ENCODE peak calls at places on chromosomes 16 and 17, in seven cellular contexts. One of them, this sample, is unnamed.
A peak's percentile ranks its signal among the peaks of the same experiment; 100 is the strongest.

GRCh38 chr17:13346081-13346533 is 255.6 kb downstream of the HS3ST3A1 start:
- DNase-seq in left ventricle myocardium inferior: no peak
- DNase-seq in NCI-H460: no peak
- DNase-seq in HT1080: peak; percentile 100
- DNase-seq in K562: no peak
- DNase-seq in activated CD8-positive, alpha-beta memory T cell treated with anti-CD3 and anti-CD28 coated beads, Interleukin-2, amount 50 U/mL, for 48 hours: no peak
- DNase-seq in neural crest cell: no peak
- DNase-seq in this sample: peak; percentile 36

GRCh38 chr16:22782299-22782698 is 31.7 kb upstream of the HS3ST2 start:
- DNase-seq in left ventricle myocardium inferior: no peak
- DNase-seq in NCI-H460: no peak
- DNase-seq in HT1080: peak; percentile 6
- DNase-seq in K562: no peak
- DNase-seq in activated CD8-positive, alpha-beta memory T cell treated with anti-CD3 and anti-CD28 coated beads, Interleukin-2, amount 50 U/mL, for 48 hours: no peak
- DNase-seq in neural crest cell: no peak
- DNase-seq in this sample: no peak

GRCh38 chr17:8941980-8942617 is 23.4 kb downstream of the PIK3R5 start:
- DNase-seq in left ventricle myocardium inferior: no peak
- DNase-seq in NCI-H460: no peak
- DNase-seq in HT1080: no peak
- DNase-seq in K562: no peak
- DNase-seq in activated CD8-positive, alpha-beta memory T cell treated with anti-CD3 and anti-CD28 coated beads, Interleukin-2, amount 50 U/mL, for 48 hours: peak; percentile 69
- DNase-seq in neural crest cell: no peak
- DNase-seq in this sample: no peak

GRCh38 chr16:66849543-66849942 is 5.3 kb downstream of the CA7 start:
- DNase-seq in left ventricle myocardium inferior: no peak
- DNase-seq in NCI-H460: no peak
- DNase-seq in HT1080: no peak
- DNase-seq in K562: no peak
- DNase-seq in activated CD8-positive, alpha-beta memory T cell treated with anti-CD3 and anti-CD28 coated beads, Interleukin-2, amount 50 U/mL, for 48 hours: peak; percentile 36
- DNase-seq in neural crest cell: no peak
- DNase-seq in this sample: no peak

GRCh38 chr16:77675464-77676324 is 46.6 kb upstream of the NUDT7 start:
- DNase-seq in left ventricle myocardium inferior: peak; percentile 32
- DNase-seq in NCI-H460: peak; percentile 64
- DNase-seq in HT1080: peak; percentile 76
- DNase-seq in K562: peak; percentile 67
- DNase-seq in activated CD8-positive, alpha-beta memory T cell treated with anti-CD3 and anti-CD28 coated beads, Interleukin-2, amount 50 U/mL, for 48 hours: peak; percentile 67
- DNase-seq in neural crest cell: peak; percentile 71
- DNase-seq in this sample: peak; percentile 14

GRCh38 chr17:83177611-83178532 is 98.5 kb downstream of the METRNL start:
- DNase-seq in left ventricle myocardium inferior: no peak
- DNase-seq in NCI-H460: no peak
- DNase-seq in HT1080: no peak
- DNase-seq in K562: no peak
- DNase-seq in activated CD8-positive, alpha-beta memory T cell treated with anti-CD3 and anti-CD28 coated beads, Interleukin-2, amount 50 U/mL, for 48 hours: no peak
- DNase-seq in neural crest cell: no peak
- DNase-seq in this sample: no peak

GRCh38 chr17:42104264-42104663 is 6.0 kb upstream of the ZNF385C start:
- DNase-seq in left ventricle myocardium inferior: no peak
- DNase-seq in NCI-H460: no peak
- DNase-seq in HT1080: no peak
- DNase-seq in K562: no peak
- DNase-seq in activated CD8-positive, alpha-beta memory T cell treated with anti-CD3 and anti-CD28 coated beads, Interleukin-2, amount 50 U/mL, for 48 hours: no peak
- DNase-seq in neural crest cell: no peak
- DNase-seq in this sample: no peak

GRCh38 chr16:46862555-46863447 is 21.4 kb upstream of the GPT2 start:
- DNase-seq in left ventricle myocardium inferior: no peak
- DNase-seq in NCI-H460: no peak
- DNase-seq in HT1080: peak; percentile 73
- DNase-seq in K562: no peak
- DNase-seq in activated CD8-positive, alpha-beta memory T cell treated with anti-CD3 and anti-CD28 coated beads, Interleukin-2, amount 50 U/mL, for 48 hours: no peak
- DNase-seq in neural crest cell: no peak
- DNase-seq in this sample: no peak

GRCh38 chr17:68346448-68346847 is 55.2 kb downstream of the ARSG start:
- DNase-seq in left ventricle myocardium inferior: peak; percentile 21
- DNase-seq in NCI-H460: no peak
- DNase-seq in HT1080: no peak
- DNase-seq in K562: no peak
- DNase-seq in activated CD8-positive, alpha-beta memory T cell treated with anti-CD3 and anti-CD28 coated beads, Interleukin-2, amount 50 U/mL, for 48 hours: peak; percentile 86
- DNase-seq in neural crest cell: no peak
- DNase-seq in this sample: no peak

GRCh38 chr16:11619327-11619851 is 32.7 kb upstream of the LITAF start:
- DNase-seq in left ventricle myocardium inferior: no peak
- DNase-seq in NCI-H460: no peak
- DNase-seq in HT1080: no peak
- DNase-seq in K562: no peak
- DNase-seq in activated CD8-positive, alpha-beta memory T cell treated with anti-CD3 and anti-CD28 coated beads, Interleukin-2, amount 50 U/mL, for 48 hours: no peak
- DNase-seq in neural crest cell: no peak
- DNase-seq in this sample: no peak

GRCh38 chr16:4179020-4179419 is 62.8 kb upstream of the ADCY9 start:
- DNase-seq in left ventricle myocardium inferior: peak; percentile 22
- DNase-seq in NCI-H460: no peak
- DNase-seq in HT1080: no peak
- DNase-seq in K562: no peak
- DNase-seq in activated CD8-positive, alpha-beta memory T cell treated with anti-CD3 and anti-CD28 coated beads, Interleukin-2, amount 50 U/mL, for 48 hours: no peak
- DNase-seq in neural crest cell: no peak
- DNase-seq in this sample: no peak

GRCh38 chr17:35750526-35751395 is 2.3 kb downstream of the GAS2L2 start:
- DNase-seq in left ventricle myocardium inferior: no peak
- DNase-seq in NCI-H460: no peak
- DNase-seq in HT1080: no peak
- DNase-seq in K562: peak; percentile 68
- DNase-seq in activated CD8-positive, alpha-beta memory T cell treated with anti-CD3 and anti-CD28 coated beads, Interleukin-2, amount 50 U/mL, for 48 hours: no peak
- DNase-seq in neural crest cell: no peak
- DNase-seq in this sample: no peak

GRCh38 chr16:72927199-72928088 is 120.5 kb downstream of the ZFHX3 start:
- DNase-seq in left ventricle myocardium inferior: no peak
- DNase-seq in NCI-H460: peak; percentile 64
- DNase-seq in HT1080: peak; percentile 32
- DNase-seq in K562: no peak
- DNase-seq in activated CD8-positive, alpha-beta memory T cell treated with anti-CD3 and anti-CD28 coated beads, Interleukin-2, amount 50 U/mL, for 48 hours: no peak
- DNase-seq in neural crest cell: no peak
- DNase-seq in this sample: no peak

GRCh38 chr17:17073627-17074521 is 31.6 kb downstream of the MPRIP start:
- DNase-seq in left ventricle myocardium inferior: peak; percentile 10
- DNase-seq in NCI-H460: no peak
- DNase-seq in HT1080: no peak
- DNase-seq in K562: no peak
- DNase-seq in activated CD8-positive, alpha-beta memory T cell treated with anti-CD3 and anti-CD28 coated beads, Interleukin-2, amount 50 U/mL, for 48 hours: no peak
- DNase-seq in neural crest cell: no peak
- DNase-seq in this sample: no peak

GRCh38 chr17:77264617-77265230 is 124.0 kb downstream of the SEC14L1 start:
- DNase-seq in left ventricle myocardium inferior: no peak
- DNase-seq in NCI-H460: no peak
- DNase-seq in HT1080: no peak
- DNase-seq in K562: no peak
- DNase-seq in activated CD8-positive, alpha-beta memory T cell treated with anti-CD3 and anti-CD28 coated beads, Interleukin-2, amount 50 U/mL, for 48 hours: no peak
- DNase-seq in neural crest cell: no peak
- DNase-seq in this sample: no peak

GRCh38 chr16:4826980-4827379 is 20.1 kb downstream of the GLYR1 start:
- DNase-seq in left ventricle myocardium inferior: peak; percentile 50
- DNase-seq in NCI-H460: no peak
- DNase-seq in HT1080: no peak
- DNase-seq in K562: no peak
- DNase-seq in activated CD8-positive, alpha-beta memory T cell treated with anti-CD3 and anti-CD28 coated beads, Interleukin-2, amount 50 U/mL, for 48 hours: no peak
- DNase-seq in neural crest cell: no peak
- DNase-seq in this sample: no peak

GRCh38 chr17:75129576-75129975 is 2.0 kb downstream of the NT5C start:
- DNase-seq in left ventricle myocardium inferior: no peak
- DNase-seq in NCI-H460: no peak
- DNase-seq in HT1080: no peak
- DNase-seq in K562: no peak
- DNase-seq in activated CD8-positive, alpha-beta memory T cell treated with anti-CD3 and anti-CD28 coated beads, Interleukin-2, amount 50 U/mL, for 48 hours: no peak
- DNase-seq in neural crest cell: no peak
- DNase-seq in this sample: no peak

GRCh38 chr17:32960815-32961214 is 30.8 kb upstream of the SPACA3 start:
- DNase-seq in left ventricle myocardium inferior: no peak
- DNase-seq in NCI-H460: no peak
- DNase-seq in HT1080: peak; percentile 63
- DNase-seq in K562: no peak
- DNase-seq in activated CD8-positive, alpha-beta memory T cell treated with anti-CD3 and anti-CD28 coated beads, Interleukin-2, amount 50 U/mL, for 48 hours: no peak
- DNase-seq in neural crest cell: no peak
- DNase-seq in this sample: no peak

GRCh38 chr17:71580220-71580619 is 540.6 kb upstream of the SOX9 start:
- DNase-seq in left ventricle myocardium inferior: no peak
- DNase-seq in NCI-H460: no peak
- DNase-seq in HT1080: no peak
- DNase-seq in K562: no peak
- DNase-seq in activated CD8-positive, alpha-beta memory T cell treated with anti-CD3 and anti-CD28 coated beads, Interleukin-2, amount 50 U/mL, for 48 hours: no peak
- DNase-seq in neural crest cell: no peak
- DNase-seq in this sample: no peak

GRCh38 chr17:64443086-64443760 is 5.7 kb upstream of the MILR1 start:
- DNase-seq in left ventricle myocardium inferior: no peak
- DNase-seq in NCI-H460: no peak
- DNase-seq in HT1080: peak; percentile 36
- DNase-seq in K562: no peak
- DNase-seq in activated CD8-positive, alpha-beta memory T cell treated with anti-CD3 and anti-CD28 coated beads, Interleukin-2, amount 50 U/mL, for 48 hours: no peak
- DNase-seq in neural crest cell: no peak
- DNase-seq in this sample: no peak

GRCh38 chr17:64993867-64994266 is 62.7 kb downstream of the GNA13 start:
- DNase-seq in left ventricle myocardium inferior: no peak
- DNase-seq in NCI-H460: no peak
- DNase-seq in HT1080: no peak
- DNase-seq in K562: no peak
- DNase-seq in activated CD8-positive, alpha-beta memory T cell treated with anti-CD3 and anti-CD28 coated beads, Interleukin-2, amount 50 U/mL, for 48 hours: no peak
- DNase-seq in neural crest cell: no peak
- DNase-seq in this sample: no peak

GRCh38 chr16:10964891-10965326 is 20.5 kb downstream of the CLEC16A start:
- DNase-seq in left ventricle myocardium inferior: no peak
- DNase-seq in NCI-H460: no peak
- DNase-seq in HT1080: peak; percentile 92
- DNase-seq in K562: no peak
- DNase-seq in activated CD8-positive, alpha-beta memory T cell treated with anti-CD3 and anti-CD28 coated beads, Interleukin-2, amount 50 U/mL, for 48 hours: peak; percentile 73
- DNase-seq in neural crest cell: no peak
- DNase-seq in this sample: no peak